ENCODE peak calls at places on chromosomes 12 and 14, in four cellular contexts. R, G, Z and Y are unnamed samples.

GRCh38 chr14:22291406-22291805 is 297.6 kb downstream of the DAD1 start:
- DNase-seq in G (no peak), Z (no peak), R (no peak), Y (no peak)

GRCh38 chr14:44154446-44154845 is 352.6 kb downstream of the FSCB start:
- DNase-seq in G (no peak), R (no peak), Z (no peak), Y (no peak)

GRCh38 chr14:105203057-105203494 is 22.0 kb upstream of the NUDT14 start:
- DNase-seq in R (peak; percentile 69), G (peak; percentile 86), Z (no peak), Y (peak; percentile 86)

GRCh38 chr14:87690076-87690661 is 302.8 kb downstream of the GALC start:
- DNase-seq in Z (no peak), R (no peak), G (no peak), Y (no peak)

GRCh38 chr12:103268831-103269514 is 226.8 kb downstream of the C12orf42 start:
- DNase-seq in R (no peak), G (no peak), Z (no peak), Y (no peak)

GRCh38 chr12:100391856-100392255 is 35.0 kb downstream of the SLC17A8 start:
- DNase-seq in G (no peak), Z (peak; percentile 18), R (no peak), Y (no peak)

GRCh38 chr12:69241444-69242092 is 2.2 kb downstream of the CPSF6 start:
- DNase-seq in R (no peak), Z (no peak), G (no peak), Y (no peak)

GRCh38 chr12:77923882-77924281 is 93.2 kb downstream of the NAV3 start:
- DNase-seq in R (no peak), G (no peak), Z (no peak), Y (no peak)

GRCh38 chr12:123388218-123388947 is 4.5 kb downstream of the KMT5A start:
- DNase-seq in G (peak; percentile 62), R (peak; percentile 93), Z (peak; percentile 58), Y (peak; percentile 82)

GRCh38 chr12:85076688-85077430 is 40.7 kb downstream of the LRRIQ1 start:
- DNase-seq in G (no peak), R (peak; percentile 1), Z (peak; percentile 43), Y (peak; percentile 41)

GRCh38 chr12:29241821-29242591 is 92.9 kb downstream of the FAR2 start:
- DNase-seq in R (no peak), G (no peak), Z (peak; percentile 37), Y (peak; percentile 34)

GRCh38 chr12:127340381-127340780 is 926.6 kb upstream of the TMEM132C start:
- DNase-seq in R (no peak), Z (no peak), G (no peak), Y (no peak)

GRCh38 chr12:93741741-93742085 is 64.5 kb downstream of the CRADD start:
- DNase-seq in G (peak; percentile 45), Z (peak; percentile 4), R (peak; percentile 46), Y (no peak)

GRCh38 chr14:100573757-100574641 is 13.2 kb downstream of the BEGAIN start:
- DNase-seq in G (no peak), Z (no peak), R (no peak), Y (no peak)

GRCh38 chr12:113154351-113154973 is 4.9 kb downstream of the CFAP73 start:
- DNase-seq in Z (no peak), R (no peak), G (peak; percentile 79), Y (no peak)

GRCh38 chr14:38254565-38255407 is 1.1 kb downstream of the CLEC14A start:
- DNase-seq in Z (no peak), G (peak; percentile 17), R (no peak), Y (no peak)

GRCh38 chr14:99072433-99072832 is 199.6 kb downstream of the BCL11B start:
- DNase-seq in R (no peak), G (no peak), Z (no peak), Y (no peak)

GRCh38 chr12:75236206-75236605 is 26.6 kb upstream of the KCNC2 start:
- DNase-seq in G (no peak), R (no peak), Z (no peak), Y (no peak)

GRCh38 chr12:47388712-47389111 is 309.0 kb upstream of the AMIGO2 start:
- DNase-seq in R (no peak), Z (no peak), G (peak; percentile 23), Y (no peak)

GRCh38 chr12:65430571-65431306 is 152.3 kb downstream of the MSRB3 start:
- DNase-seq in G (no peak), Z (peak; percentile 10), R (no peak), Y (no peak)

GRCh38 chr12:127339065-127339464 is 927.9 kb upstream of the TMEM132C start:
- DNase-seq in Z (no peak), R (no peak), G (no peak), Y (no peak)

GRCh38 chr12:18277196-18277595 is 15.9 kb downstream of the PIK3C2G start:
- DNase-seq in R (no peak), Z (no peak), G (no peak), Y (no peak)
- TF ChIP-seq SP1 in R (no peak), Z (no peak), G (no peak), Y (no peak)

GRCh38 chr14:67413806-67414769 is 2.1 kb upstream of the PLEK2 start:
- DNase-seq in R (peak; percentile 56), Z (peak; percentile 24), G (no peak), Y (peak; percentile 36)
- TF ChIP-seq ELF4 in R (no peak), Z (no peak), G (no peak), Y (no peak)

GRCh38 chr14:86057018-86057667 is 527.2 kb downstream of the FLRT2 start:
- DNase-seq in R (no peak), Z (peak; percentile 6), G (peak; percentile 30), Y (peak; percentile 9)
- TF ChIP-seq SP1 in R (no peak), Z (no peak), G (no peak), Y (no peak)

DNA sequence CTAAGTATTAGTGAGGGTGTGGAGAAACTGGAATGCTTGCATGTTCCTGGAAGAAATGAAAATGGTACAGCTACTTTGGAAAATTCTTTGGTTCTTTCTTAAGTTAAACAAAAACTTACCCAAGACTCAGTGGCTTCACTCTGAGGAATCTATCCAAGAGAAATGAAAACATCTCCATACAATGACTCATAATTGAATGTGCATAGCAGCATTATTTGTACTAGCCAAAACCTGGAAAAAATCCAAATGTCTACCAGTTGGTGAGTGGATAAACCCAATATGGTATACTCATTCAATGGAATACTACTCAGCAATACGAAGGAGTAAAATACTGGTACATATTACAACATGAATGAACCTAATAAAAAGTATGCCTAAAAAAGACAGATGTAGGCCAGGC is 18.0 kb upstream of the CRACR2A start:
- DNase-seq in Z (no peak), G (no peak), R (no peak), Y (no peak)
- TF ChIP-seq ELF4 in Z (no peak), G (no peak), R (no peak), Y (no peak)

GRCh38 chr12:34402228-34402898 is 380.1 kb downstream of the ALG10 start:
- DNase-seq in G (no peak), R (peak; percentile 2), Z (no peak), Y (peak; percentile 1)
- TF ChIP-seq SP1 in G (no peak), R (no peak), Z (no peak), Y (no peak)

GRCh38 chr12:9928607-9929006 is 3.6 kb downstream of the CLEC2A start:
- DNase-seq in G (no peak), Z (no peak), R (no peak), Y (no peak)
- TF ChIP-seq ELF4 in G (no peak), Z (no peak), R (no peak), Y (no peak)